ENCODE peak calls at places on chromosomes 4 and X, in nine cellular contexts. H is sciatic nerve; E is body of pancreas; L is esophagus squamous epithelium; X is Daoy; W is Jurkat, Clone E6-1; I is amygdala; D is T-helper 1 cell; J is activated CD4-positive, alpha-beta T cell treated with anti-CD3 and anti-CD28 coated beads, Interleukin-2, amount 50 U/mL, for 1 hour. Q is an unnamed sample.

GRCh38 chr4:47972181-47972580 is 44.3 kb downstream of the CNGA1 start:
- DNase-seq in H (no peak), E (peak), L (no peak), X (no peak), W (no peak), I (no peak), D (no peak), J (no peak), Q (no peak)

GRCh38 chrX:39000802-39001201 is 199.5 kb downstream of the MID1IP1 start:
- DNase-seq in H (no peak), E (no peak), L (no peak), X (no peak), W (no peak), I (no peak), D (no peak), J (no peak), Q (no peak)

GRCh38 chrX:134981910-134982309 is 8.9 kb upstream of the SMIM10 start:
- DNase-seq in H (no peak), E (no peak), L (no peak), X (no peak), W (no peak), I (no peak), D (no peak), J (no peak), Q (no peak)

GRCh38 chr4:152819026-152819645 is 39.4 kb downstream of the ARFIP1 start:
- DNase-seq in H (no peak), E (no peak), L (no peak), X (no peak), W (no peak), I (no peak), D (no peak), J (no peak), Q (no peak)

GRCh38 chr4:158824425-158825274 is 55.8 kb downstream of the FNIP2 start:
- DNase-seq in H (no peak), E (no peak), L (no peak), X (peak), W (no peak), I (no peak), D (no peak), J (no peak), Q (no peak)

GRCh38 chrX:47148946-47149345 is 3.9 kb downstream of the RBM10 start:
- DNase-seq in H (no peak), E (peak), L (no peak), X (no peak), W (no peak), I (no peak), D (no peak), J (no peak), Q (no peak)

GRCh38 chrX:2539586-2539985 is 38.8 kb upstream of the DHRSX start:
- DNase-seq in H (no peak), E (no peak), L (no peak), X (no peak), W (no peak), I (no peak), D (no peak), J (no peak), Q (no peak)

GRCh38 chr4:74715731-74716435 is 78.4 kb downstream of the BTC start:
- DNase-seq in H (no peak), E (no peak), L (no peak), X (no peak), W (no peak), I (no peak), D (no peak), J (no peak), Q (no peak)

GRCh38 chr4:40200881-40201797 is 4.3 kb downstream of the RHOH start:
- DNase-seq in H (no peak), E (no peak), L (no peak), X (peak), W (no peak), I (no peak), D (no peak), J (no peak), Q (no peak)

GRCh38 chr4:3674479-3674851 is 91.7 kb upstream of the ADRA2C start:
- DNase-seq in H (no peak), E (no peak), L (no peak), X (no peak), W (no peak), I (no peak), D (no peak), J (no peak), Q (no peak)

GRCh38 chrX:10636337-10636736 is 16.0 kb upstream of the MID1 start:
- DNase-seq in H (no peak), E (peak), L (no peak), X (peak), W (no peak), I (no peak), D (no peak), J (no peak), Q (no peak)

GRCh38 chrX:149568701-149569296 is 18.5 kb downstream of the MAGEA9B start:
- DNase-seq in H (no peak), E (no peak), L (no peak), X (no peak), W (no peak), I (no peak), D (no peak), J (no peak), Q (no peak)

GRCh38 chr4:106864231-106864630 is 171.9 kb downstream of the DKK2 start:
- DNase-seq in H (no peak), E (no peak), L (no peak), X (no peak), W (no peak), I (no peak), D (no peak), J (no peak), Q (no peak)

GRCh38 chr4:24476209-24476781 is 108.1 kb downstream of the DHX15 start:
- DNase-seq in H (no peak), E (no peak), L (no peak), X (no peak), W (no peak), I (no peak), D (no peak), J (no peak), Q (no peak)

GRCh38 chr4:89161841-89162240 is 50.5 kb downstream of the TIGD2 start:
- DNase-seq in H (no peak), E (no peak), L (no peak), X (no peak), W (no peak), I (no peak), D (no peak), J (no peak), Q (no peak)

GRCh38 chrX:85897376-85898110 is 149.8 kb downstream of the CHM start:
- DNase-seq in H (no peak), E (no peak), L (no peak), X (no peak), W (no peak), I (no peak), D (no peak), J (no peak), Q (no peak)

GRCh38 chr4:18686338-18687039 is 664.9 kb upstream of the LCORL start:
- DNase-seq in H (no peak), E (no peak), L (no peak), X (no peak), W (no peak), I (no peak), D (no peak), J (no peak), Q (no peak)

GRCh38 chrX:68936608-68937007 is 107.8 kb downstream of the EFNB1 start:
- DNase-seq in H (no peak), E (peak), L (no peak), X (peak), W (no peak), I (no peak), D (no peak), J (no peak), Q (no peak)

GRCh38 chrX:153885968-153886903 is at the start of gene L1CAM:
- DNase-seq in H (no peak), E (no peak), L (no peak), X (peak), W (no peak), I (no peak), D (no peak), J (peak), Q (no peak)

GRCh38 chr4:20353646-20354045 is 101.9 kb downstream of the SLIT2 start:
- DNase-seq in H (no peak), E (no peak), L (no peak), X (no peak), W (no peak), I (no peak), D (no peak), J (no peak), Q (no peak)

GRCh38 chr4:106614446-106614845 is 245.9 kb upstream of the GIMD1 start:
- DNase-seq in H (no peak), E (no peak), L (no peak), X (no peak), W (no peak), I (no peak), D (no peak), J (no peak), Q (no peak)

GRCh38 chrX:73855546-73855945 is 292.5 kb downstream of the CHIC1 start:
- DNase-seq in H (peak), E (peak), L (no peak), X (peak), W (peak), I (peak), D (no peak), J (peak), Q (peak)

GRCh38 chrX:69018416-69019072 is 146.7 kb downstream of the PJA1 start:
- DNase-seq in H (no peak), E (no peak), L (no peak), X (no peak), W (no peak), I (no peak), D (no peak), J (no peak), Q (no peak)

GRCh38 chr4:123659759-123660158 is 263.2 kb downstream of the SPRY1 start:
- DNase-seq in H (no peak), E (no peak), L (no peak), X (no peak), W (peak), I (no peak), D (no peak), J (no peak), Q (no peak)

GRCh38 chr4:90845777-90846176 is 718.6 kb downstream of the CCSER1 start:
- DNase-seq in H (no peak), E (no peak), L (no peak), X (no peak), W (no peak), I (no peak), D (no peak), J (no peak), Q (no peak)

GRCh38 chrX:72394518-72395163 is 88.9 kb upstream of the CITED1 start:
- DNase-seq in H (peak), E (no peak), L (no peak), X (no peak), W (no peak), I (no peak), D (no peak), J (no peak), Q (no peak)

GRCh38 chrX:1599791-1600405 is 8.5 kb downstream of the AKAP17A start:
- DNase-seq in H (peak), E (no peak), L (no peak), X (no peak), W (no peak), I (no peak), D (no peak), J (no peak), Q (no peak)

GRCh38 chrX:24241822-24242648 is 71.8 kb downstream of the SUPT20HL2 start:
- DNase-seq in H (no peak), E (peak), L (no peak), X (peak), W (peak), I (no peak), D (no peak), J (no peak), Q (peak)

GRCh38 chr4:38381788-38382187 is 282.2 kb upstream of the KLF3 start:
- DNase-seq in H (peak), E (peak), L (no peak), X (no peak), W (no peak), I (no peak), D (no peak), J (no peak), Q (no peak)

GRCh38 chrX:70141373-70141772 is 8.1 kb downstream of the IGBP1 start:
- DNase-seq in H (no peak), E (no peak), L (no peak), X (no peak), W (no peak), I (no peak), D (no peak), J (no peak), Q (no peak)

GRCh38 chr4:76083386-76083785 is 8.9 kb downstream of the ART3 start:
- DNase-seq in H (no peak), E (no peak), L (no peak), X (no peak), W (no peak), I (no peak), D (no peak), J (no peak), Q (no peak)